ENCODE peak calls at places on chromosomes 1 and 21, in eight cellular contexts. V is left cardiac atrium; X is activated CD4-positive, alpha-beta T cell treated with anti-CD3 and anti-CD28 coated beads, Interleukin-2, amount 50 U/mL, for 48 hours; U is neural progenitor cell; J is cardiac fibroblast; Z is nucleus accumbens; O is HS-5; D is H4. F is an unnamed sample.
A peak's percentile ranks its signal among the peaks of the same experiment; 100 is the strongest.

GRCh38 chr1:54459714-54460113 is 53.5 kb upstream of the SSBP3 start:
- DNase-seq in D (no peak), J (no peak), O (no peak), Z (no peak), V (no peak), U (no peak), X (no peak), F (no peak)

GRCh38 chr1:209924386-209924785 is 13.6 kb upstream of the SYT14 start:
- DNase-seq in V (no peak), U (no peak), O (no peak), Z (no peak), D (no peak), X (no peak), J (no peak), F (no peak)

GRCh38 chr1:47534417-47534816 is 96.6 kb downstream of the FOXD2 start:
- DNase-seq in X (no peak), O (no peak), Z (no peak), V (no peak), J (peak; percentile 21), U (no peak), D (no peak), F (no peak)

GRCh38 chr1:206005234-206005633 is 2.0 kb upstream of the RAB7B start:
- DNase-seq in J (no peak), X (no peak), V (no peak), D (no peak), O (no peak), Z (no peak), U (no peak), F (no peak)

GRCh38 chr1:160291248-160292220 is 6.6 kb upstream of the PEX19 start:
- DNase-seq in D (peak; percentile 68), X (peak; percentile 52), Z (peak; percentile 30), V (peak; percentile 53), O (peak; percentile 26), U (peak; percentile 66), J (peak; percentile 80), F (peak; percentile 55)

GRCh38 chr21:37614351-37614875 is 247.8 kb downstream of the DYRK1A start:
- DNase-seq in X (no peak), D (no peak), V (no peak), Z (no peak), U (no peak), O (no peak), J (no peak), F (no peak)

GRCh38 chr1:84693009-84693408 is 2.7 kb upstream of the SSX2IP start:
- DNase-seq in X (no peak), V (no peak), D (no peak), J (no peak), O (no peak), Z (no peak), U (no peak), F (no peak)

GRCh38 chr1:6507037-6507428 is 15.6 kb upstream of the PLEKHG5 start:
- DNase-seq in V (no peak), D (no peak), O (no peak), J (no peak), U (no peak), X (no peak), Z (no peak), F (no peak)

GRCh38 chr1:247441621-247442020 is 16.3 kb downstream of the OR2B11 start:
- DNase-seq in O (no peak), D (no peak), V (no peak), U (no peak), Z (no peak), X (no peak), J (no peak), F (no peak)

GRCh38 chr1:164725401-164725800 is 166.4 kb downstream of the PBX1 start:
- DNase-seq in J (peak; percentile 17), X (no peak), U (no peak), Z (no peak), V (peak; percentile 59), D (no peak), O (no peak), F (no peak)

GRCh38 chr1:245085508-245086095 is 69.2 kb upstream of the KIF26B start:
- DNase-seq in Z (no peak), J (peak; percentile 94), O (peak; percentile 87), V (no peak), D (peak; percentile 88), U (no peak), X (no peak), F (no peak)

GRCh38 chr1:175183586-175183985 is 9.0 kb downstream of the KIAA0040 start:
- DNase-seq in J (no peak), V (no peak), D (no peak), X (no peak), Z (no peak), U (peak; percentile 30), O (no peak), F (no peak)

GRCh38 chr1:228455715-228456114 is 31.5 kb upstream of the RNF187 start:
- DNase-seq in V (no peak), D (no peak), U (no peak), X (no peak), O (no peak), Z (no peak), J (no peak), F (no peak)

GRCh38 chr1:97427371-97427770 is 493.5 kb downstream of the DPYD start:
- DNase-seq in O (no peak), Z (no peak), J (no peak), V (no peak), D (no peak), X (no peak), U (no peak), F (no peak)

GRCh38 chr21:44880762-44881585 is 7.5 kb upstream of the PTTG1IP start:
- DNase-seq in X (no peak), D (no peak), U (no peak), J (peak; percentile 85), Z (no peak), O (no peak), V (no peak), F (no peak)

GRCh38 chr1:45643978-45644377 is 20.1 kb upstream of the CCDC17 start:
- DNase-seq in D (no peak), Z (no peak), U (no peak), X (no peak), J (no peak), V (no peak), O (no peak), F (no peak)

GRCh38 chr1:221274373-221274772 is 395.1 kb downstream of the HLX start:
- DNase-seq in J (no peak), D (no peak), X (no peak), U (peak; percentile 72), V (no peak), O (no peak), Z (no peak), F (no peak)

GRCh38 chr1:65694933-65695332 is 97.8 kb upstream of the PDE4B start:
- DNase-seq in D (no peak), U (no peak), Z (no peak), O (no peak), X (no peak), J (no peak), V (no peak), F (no peak)

GRCh38 chr1:172697463-172698100 is 38.7 kb downstream of the FASLG start:
- DNase-seq in V (no peak), D (no peak), O (no peak), J (no peak), U (no peak), X (no peak), Z (no peak), F (no peak)

GRCh38 chr1:61295818-61296537 is 213.6 kb downstream of the NFIA start:
- DNase-seq in U (no peak), D (no peak), X (no peak), J (no peak), Z (no peak), O (no peak), V (no peak), F (no peak)

GRCh38 chr1:47708658-47709301 is 270.9 kb downstream of the FOXD2 start:
- DNase-seq in Z (peak; percentile 4), O (no peak), D (no peak), X (no peak), V (no peak), J (no peak), U (peak; percentile 88), F (no peak)